ENCODE peak calls at places on chromosomes 4 and X, in four cellular contexts. One of them, this sample, is unnamed.

GRCh38 chr4:37685211-37685725 is 908 bp downstream of the RELL1 start:
- DNase-seq in AG04450: peak; percentile 37
- DNase-seq in left ventricle myocardium inferior: no peak
- DNase-seq in brain microvascular endothelial cell: no peak
- DNase-seq in this sample: no peak

GRCh38 chr4:73315091-73315490 is 56.5 kb upstream of the ANKRD17 start:
- DNase-seq in AG04450: no peak
- DNase-seq in brain microvascular endothelial cell: no peak
- DNase-seq in left ventricle myocardium inferior: no peak
- DNase-seq in this sample: no peak

GRCh38 chr4:109433281-109434006 is at the start of gene SEC24B:
- DNase-seq in AG04450: no peak
- DNase-seq in left ventricle myocardium inferior: peak; percentile 94
- DNase-seq in brain microvascular endothelial cell: peak; percentile 73
- DNase-seq in this sample: peak; percentile 93

GRCh38 chr4:152259866-152260265 is 276.0 kb downstream of the FBXW7 start:
- DNase-seq in AG04450: no peak
- DNase-seq in left ventricle myocardium inferior: no peak
- DNase-seq in brain microvascular endothelial cell: no peak
- DNase-seq in this sample: no peak

GRCh38 chr4:14345356-14345775 is 656.9 kb upstream of the CPEB2 start:
- DNase-seq in left ventricle myocardium inferior: no peak
- DNase-seq in AG04450: no peak
- DNase-seq in brain microvascular endothelial cell: peak; percentile 54
- DNase-seq in this sample: no peak

GRCh38 chrX:136656596-136656995 is 8.6 kb downstream of the CD40LG start:
- DNase-seq in AG04450: no peak
- DNase-seq in left ventricle myocardium inferior: no peak
- DNase-seq in brain microvascular endothelial cell: no peak
- DNase-seq in this sample: no peak

GRCh38 chr4:154958621-154959358 is 177.7 kb downstream of the RBM46 start:
- DNase-seq in left ventricle myocardium inferior: peak; percentile 69
- DNase-seq in brain microvascular endothelial cell: no peak
- DNase-seq in AG04450: no peak
- DNase-seq in this sample: no peak

GRCh38 chr4:153222790-153223417 is 18.7 kb downstream of the TRIM2 start:
- DNase-seq in AG04450: no peak
- DNase-seq in brain microvascular endothelial cell: no peak
- DNase-seq in left ventricle myocardium inferior: peak; percentile 54
- DNase-seq in this sample: peak; percentile 38

GRCh38 chrX:5568934-5569333 is 659.7 kb downstream of the NLGN4X start:
- DNase-seq in left ventricle myocardium inferior: no peak
- DNase-seq in brain microvascular endothelial cell: no peak
- DNase-seq in AG04450: no peak
- DNase-seq in this sample: no peak

GRCh38 chr4:42627887-42628646 is 28.8 kb downstream of the ATP8A1 start:
- DNase-seq in brain microvascular endothelial cell: no peak
- DNase-seq in AG04450: no peak
- DNase-seq in left ventricle myocardium inferior: peak; percentile 83
- DNase-seq in this sample: no peak

GRCh38 chr4:170089743-170090666 is at the start of gene AADAT:
- DNase-seq in left ventricle myocardium inferior: peak; percentile 79
- DNase-seq in brain microvascular endothelial cell: peak; percentile 51
- DNase-seq in AG04450: peak; percentile 41
- DNase-seq in this sample: peak; percentile 82

GRCh38 chr4:87912164-87913004 is 63.1 kb upstream of the SPP1 start:
- DNase-seq in left ventricle myocardium inferior: no peak
- DNase-seq in brain microvascular endothelial cell: no peak
- DNase-seq in AG04450: no peak
- DNase-seq in this sample: no peak

GRCh38 chr4:121554377-121554776 is 142.4 kb downstream of the ANXA5 start:
- DNase-seq in brain microvascular endothelial cell: no peak
- DNase-seq in AG04450: no peak
- DNase-seq in left ventricle myocardium inferior: no peak
- DNase-seq in this sample: no peak

GRCh38 chrX:119503484-119503861 is 35.2 kb downstream of the SLC25A5 start:
- DNase-seq in AG04450: no peak
- DNase-seq in left ventricle myocardium inferior: no peak
- DNase-seq in brain microvascular endothelial cell: peak; percentile 80
- DNase-seq in this sample: peak; percentile 75

GRCh38 chr4:144721994-144722393 is 76.0 kb downstream of the HHIP start:
- DNase-seq in left ventricle myocardium inferior: no peak
- DNase-seq in AG04450: no peak
- DNase-seq in brain microvascular endothelial cell: no peak
- DNase-seq in this sample: no peak

GRCh38 chrX:136950206-136950605 is 69.7 kb upstream of the RBMX start:
- DNase-seq in brain microvascular endothelial cell: no peak
- DNase-seq in left ventricle myocardium inferior: no peak
- DNase-seq in AG04450: no peak
- DNase-seq in this sample: no peak

GRCh38 chrX:144601010-144601409 is 646.3 kb upstream of the SPANXN1 start:
- DNase-seq in AG04450: no peak
- DNase-seq in brain microvascular endothelial cell: no peak
- DNase-seq in left ventricle myocardium inferior: no peak
- DNase-seq in this sample: no peak

GRCh38 chrX:137432609-137433008 is 133.3 kb upstream of the ZIC3 start:
- DNase-seq in left ventricle myocardium inferior: no peak
- DNase-seq in brain microvascular endothelial cell: no peak
- DNase-seq in AG04450: no peak
- DNase-seq in this sample: no peak

GRCh38 chr4:53098681-53099121 is 236.6 kb downstream of the RASL11B start:
- DNase-seq in AG04450: peak; percentile 55
- DNase-seq in brain microvascular endothelial cell: peak; percentile 67
- DNase-seq in left ventricle myocardium inferior: no peak
- DNase-seq in this sample: no peak

GRCh38 chr4:67659065-67659464 is 41.9 kb downstream of the UBA6 start:
- DNase-seq in left ventricle myocardium inferior: no peak
- DNase-seq in AG04450: no peak
- DNase-seq in brain microvascular endothelial cell: no peak
- DNase-seq in this sample: no peak

GRCh38 chr4:16609170-16609758 is 289.2 kb downstream of the LDB2 start:
- DNase-seq in AG04450: no peak
- DNase-seq in brain microvascular endothelial cell: no peak
- DNase-seq in left ventricle myocardium inferior: no peak
- DNase-seq in this sample: no peak

GRCh38 chr4:134216436-134216835 is 14.8 kb upstream of the PABPC4L start:
- DNase-seq in left ventricle myocardium inferior: no peak
- DNase-seq in brain microvascular endothelial cell: peak; percentile 59
- DNase-seq in AG04450: no peak
- DNase-seq in this sample: no peak

GRCh38 chrX:1535241-1536041 is 1.5 kb downstream of the P2RY8 start:
- DNase-seq in AG04450: no peak
- DNase-seq in brain microvascular endothelial cell: no peak
- DNase-seq in left ventricle myocardium inferior: no peak
- DNase-seq in this sample: no peak

GRCh38 chr4:58825278-58825677 is 1715.1 kb upstream of the IGFBP7 start:
- DNase-seq in brain microvascular endothelial cell: no peak
- DNase-seq in AG04450: no peak
- DNase-seq in left ventricle myocardium inferior: no peak
- DNase-seq in this sample: no peak

GRCh38 chrX:78979789-78980464 is 34.7 kb downstream of the P2RY10 start:
- DNase-seq in AG04450: no peak
- DNase-seq in left ventricle myocardium inferior: no peak
- DNase-seq in brain microvascular endothelial cell: peak; percentile 64
- DNase-seq in this sample: no peak

GRCh38 chrX:38800981-38801845 is at the start of gene MID1IP1:
- DNase-seq in brain microvascular endothelial cell: peak; percentile 91
- DNase-seq in left ventricle myocardium inferior: peak; percentile 92
- DNase-seq in AG04450: peak; percentile 67
- DNase-seq in this sample: peak; percentile 90

GRCh38 chrX:41621236-41621651 is 67.5 kb upstream of the GPR34 start:
- DNase-seq in left ventricle myocardium inferior: no peak
- DNase-seq in brain microvascular endothelial cell: peak; percentile 69
- DNase-seq in AG04450: no peak
- DNase-seq in this sample: no peak

GRCh38 chrX:14554132-14554715 is 24.9 kb downstream of the GLRA2 start:
- DNase-seq in left ventricle myocardium inferior: no peak
- DNase-seq in AG04450: no peak
- DNase-seq in brain microvascular endothelial cell: no peak
- DNase-seq in this sample: no peak

GRCh38 chr4:189048119-189048518 is 892.6 kb upstream of the FRG1 start:
- DNase-seq in AG04450: no peak
- DNase-seq in brain microvascular endothelial cell: no peak
- DNase-seq in left ventricle myocardium inferior: no peak
- DNase-seq in this sample: no peak

GRCh38 chr4:181204109-181204508 is 1039.1 kb upstream of the TENM3 start:
- DNase-seq in left ventricle myocardium inferior: no peak
- DNase-seq in brain microvascular endothelial cell: no peak
- DNase-seq in AG04450: no peak
- DNase-seq in this sample: no peak

GRCh38 chr4:186472948-186473347 is 82.4 kb downstream of the MTNR1A start:
- DNase-seq in AG04450: peak; percentile 6
- DNase-seq in left ventricle myocardium inferior: no peak
- DNase-seq in brain microvascular endothelial cell: no peak
- DNase-seq in this sample: no peak

GRCh38 chr4:168600796-168601583 is 104.1 kb downstream of the PALLD start:
- DNase-seq in brain microvascular endothelial cell: no peak
- DNase-seq in left ventricle myocardium inferior: no peak
- DNase-seq in AG04450: no peak
- DNase-seq in this sample: no peak

GRCh38 chr4:11223261-11223660 is 205.4 kb downstream of the HS3ST1 start:
- DNase-seq in AG04450: no peak
- DNase-seq in left ventricle myocardium inferior: no peak
- DNase-seq in brain microvascular endothelial cell: no peak
- DNase-seq in this sample: no peak

GRCh38 chr4:37981844-37982720 is 21.9 kb downstream of the PTTG2 start:
- DNase-seq in brain microvascular endothelial cell: peak; percentile 27
- DNase-seq in AG04450: no peak
- DNase-seq in left ventricle myocardium inferior: no peak
- DNase-seq in this sample: no peak

DNA sequence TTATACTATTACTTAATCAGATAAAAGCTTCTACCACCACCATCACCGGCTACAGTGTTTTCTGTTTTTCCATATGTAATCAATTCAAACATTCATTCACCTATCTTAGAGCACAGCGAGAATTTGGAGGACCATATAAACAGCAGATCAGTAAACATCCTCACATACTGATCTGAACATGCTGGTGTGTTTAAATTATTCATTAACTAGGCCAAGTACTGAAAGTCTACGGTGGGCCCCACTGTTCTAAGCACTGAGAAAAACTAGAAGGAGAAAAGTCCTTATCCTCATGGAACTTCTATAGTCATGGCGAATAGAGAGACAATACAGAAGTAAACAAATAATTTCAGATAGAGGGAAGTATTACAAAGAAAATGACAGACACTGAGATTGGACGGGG is 176.6 kb downstream of the NR3C2 start:
- DNase-seq in left ventricle myocardium inferior: no peak
- DNase-seq in brain microvascular endothelial cell: no peak
- DNase-seq in AG04450: no peak
- DNase-seq in this sample: no peak
- H3K27ac ChIP-seq in left ventricle myocardium inferior: no peak overlapping the region
- H3K27ac ChIP-seq in brain microvascular endothelial cell: no peak overlapping the region
- H3K27ac ChIP-seq in AG04450: no peak overlapping the region
- H3K27ac ChIP-seq in this sample: no peak overlapping the region

DNA sequence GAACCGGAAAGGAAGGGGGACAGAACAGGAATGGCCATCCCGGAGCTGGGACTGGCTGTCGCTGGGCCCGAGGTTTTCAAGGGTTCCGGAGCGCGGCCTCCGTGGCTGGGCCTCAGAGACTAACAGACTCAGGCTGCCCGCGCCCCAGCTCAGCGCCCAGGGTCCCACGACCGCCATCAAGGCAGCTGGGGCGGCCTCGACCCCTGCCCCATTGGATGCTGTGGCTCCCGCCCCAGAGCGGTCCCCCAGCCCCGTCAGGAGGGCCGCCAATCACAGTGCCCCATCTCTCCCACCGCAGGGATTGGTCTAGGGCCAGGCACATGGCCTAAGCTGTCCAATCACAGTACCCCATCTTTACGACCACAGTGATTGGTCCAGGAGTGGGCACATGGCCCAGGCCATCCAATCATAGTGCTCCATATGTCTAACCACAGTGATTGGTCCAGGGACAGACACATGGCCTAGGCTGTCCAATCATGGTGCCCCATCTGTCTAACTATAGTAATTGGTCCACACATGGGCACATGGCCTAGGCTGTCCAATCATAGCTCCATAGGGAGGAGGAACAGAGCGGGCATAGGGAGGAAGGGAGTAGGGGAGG is 105.3 kb upstream of the NKX1-1 start:
- DNase-seq in brain microvascular endothelial cell: peak; percentile 49
- DNase-seq in AG04450: no peak
- DNase-seq in left ventricle myocardium inferior: peak; percentile 39
- DNase-seq in this sample: no peak
- H3K27me3 ChIP-seq in brain microvascular endothelial cell: peaks cover 2% of the 10 kb centered on the region
- H3K27me3 ChIP-seq in AG04450: peaks cover 44% of the 10 kb centered on the region
- H3K27me3 ChIP-seq in left ventricle myocardium inferior: peaks cover 70% of the 10 kb centered on the region
- H3K27me3 ChIP-seq in this sample: peaks cover 7% of the 10 kb centered on the region

DNA sequence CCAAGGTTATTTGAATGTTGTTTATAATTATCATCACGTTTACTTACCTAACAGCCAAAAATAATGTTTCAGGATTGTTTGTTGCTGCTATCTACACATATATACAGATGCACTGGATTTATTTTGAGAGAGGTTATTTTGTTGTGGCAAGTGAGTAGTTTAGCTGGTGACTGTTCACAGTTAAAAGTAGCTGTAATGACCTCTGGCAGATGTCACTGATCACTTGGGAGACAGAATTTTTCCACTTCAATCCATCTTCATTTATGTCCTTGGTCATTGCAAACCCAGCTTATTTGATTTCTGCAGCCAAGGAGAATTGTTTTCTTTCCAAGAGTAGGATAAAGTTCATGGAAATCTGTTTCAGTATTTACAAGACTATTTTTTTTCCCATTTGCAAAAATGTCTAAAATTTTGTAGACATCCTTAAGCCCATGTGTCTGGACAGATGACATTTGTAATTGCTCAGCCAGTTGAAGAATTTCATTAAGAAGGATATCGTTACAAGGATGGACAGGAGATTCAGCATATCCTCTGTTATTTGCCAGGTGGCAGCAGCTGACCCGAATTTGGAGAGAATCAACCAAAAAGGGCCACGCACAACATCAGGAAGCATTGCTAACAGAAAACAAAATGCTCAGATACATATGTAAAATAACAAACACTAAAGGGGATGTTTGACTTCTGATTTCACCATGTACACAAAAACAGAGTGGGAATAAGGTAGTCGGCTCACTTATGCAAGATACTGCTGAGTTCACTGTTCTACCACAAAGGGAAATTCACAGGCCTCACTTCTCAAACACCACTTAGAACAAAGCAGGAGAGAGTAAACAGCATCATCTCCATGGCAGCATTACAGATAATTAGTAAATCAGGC is 64.5 kb downstream of the GPRIN3 start:
- DNase-seq in brain microvascular endothelial cell: no peak
- DNase-seq in left ventricle myocardium inferior: no peak
- DNase-seq in AG04450: no peak
- DNase-seq in this sample: no peak
- TF ChIP-seq CTCF in brain microvascular endothelial cell: no peak
- TF ChIP-seq CTCF in left ventricle myocardium inferior: no peak
- TF ChIP-seq CTCF in AG04450: no peak
- TF ChIP-seq CTCF in this sample: no peak

DNA sequence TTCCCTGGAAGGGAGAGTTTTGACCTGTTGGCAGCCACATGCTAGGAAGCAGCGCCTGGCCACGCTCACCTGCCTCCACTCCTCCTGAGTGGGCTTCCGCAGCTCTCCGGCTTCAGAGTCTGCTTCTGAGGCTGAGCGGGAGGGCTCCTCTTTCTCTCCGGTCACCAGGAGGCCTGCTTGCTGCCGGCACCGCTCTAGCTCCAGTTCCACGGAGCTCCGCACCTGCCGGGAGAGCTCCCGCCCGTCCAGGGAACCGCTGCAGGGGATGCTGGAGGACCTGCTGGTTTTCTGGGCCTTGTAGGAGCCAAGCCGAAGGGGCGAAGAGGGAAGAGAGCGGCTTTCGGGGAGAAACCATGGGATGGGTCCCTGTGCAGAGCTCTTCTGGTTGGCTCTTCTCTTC is 26.0 kb downstream of the PPEF2 start:
- DNase-seq in AG04450: no peak
- DNase-seq in left ventricle myocardium inferior: no peak
- DNase-seq in brain microvascular endothelial cell: no peak
- DNase-seq in this sample: no peak
- H3K27ac ChIP-seq in AG04450: no peak overlapping the region
- H3K27ac ChIP-seq in left ventricle myocardium inferior: no peak overlapping the region
- H3K27ac ChIP-seq in brain microvascular endothelial cell: no peak overlapping the region
- H3K27ac ChIP-seq in this sample: no peak overlapping the region